ENCODE peak calls at places on chromosomes 4 and X, in four cellular contexts. W is transverse colon, R is fibroblast of lung, B is GM13977. L is an unnamed sample.

GRCh38 chr4:5738061-5738460 is 27.1 kb downstream of the EVC start:
- DNase-seq in W (no peak), R (no peak), B (no peak), L (no peak)

GRCh38 chr4:127622923-127623754 is 9.6 kb upstream of the INTU start:
- DNase-seq in W (peak), R (peak), B (no peak), L (no peak)

GRCh38 chr4:178664636-178665035 is 1222.4 kb upstream of the AGA start:
- DNase-seq in W (no peak), R (no peak), B (no peak), L (no peak)

GRCh38 chr4:157128395-157128794 is 52.4 kb downstream of the GLRB start:
- DNase-seq in W (no peak), R (peak), B (no peak), L (no peak)

GRCh38 chr4:68469482-68469881 is 22.2 kb downstream of the TMPRSS11E start:
- DNase-seq in W (no peak), R (no peak), B (no peak), L (no peak)

GRCh38 chr4:139246166-139246565 is 33.9 kb downstream of the MGARP start:
- DNase-seq in W (no peak), R (no peak), B (no peak), L (no peak)

GRCh38 chrX:130523460-130524394 is 121.9 kb downstream of the RBMX2 start:
- DNase-seq in W (peak), R (peak), B (no peak), L (no peak)

GRCh38 chrX:13373807-13374187 is 53.9 kb upstream of the ATXN3L start:
- DNase-seq in W (no peak), R (peak), B (no peak), L (no peak)

GRCh38 chrX:10496345-10496965 is 123.9 kb downstream of the MID1 start:
- DNase-seq in W (no peak), R (peak), B (no peak), L (no peak)

GRCh38 chr4:124713213-124713592 is 671 bp upstream of the ANKRD50 start:
- DNase-seq in W (peak), R (peak), B (peak), L (peak)

DNA sequence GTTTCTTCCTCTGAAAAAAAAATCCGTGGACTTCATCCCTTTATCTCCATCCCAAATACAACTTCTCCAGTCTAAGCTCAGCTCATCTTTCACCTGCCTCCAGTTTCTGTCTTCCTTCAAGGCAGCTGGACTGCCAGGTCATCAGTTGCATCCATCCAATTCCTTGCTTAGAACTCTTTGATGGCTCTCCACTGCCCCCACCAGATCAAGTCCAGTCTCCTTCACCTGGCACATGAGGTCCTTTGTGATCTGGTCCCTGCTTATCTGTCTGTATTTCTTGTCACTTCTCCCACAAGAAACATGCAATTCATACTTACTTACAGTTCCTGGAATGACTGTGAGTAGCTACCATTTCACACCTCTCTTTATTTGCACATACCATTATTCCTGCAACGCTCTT is 33.8 kb downstream of the OTUD6A start:
- DNase-seq in W (no peak), R (no peak), B (no peak), L (no peak)
- TF ChIP-seq CTCF in W (no peak), R (peak), B (peak), L (no peak)

GRCh38 chr4:143587703-143588102 is 74.2 kb downstream of the SMARCA5 start:
- DNase-seq in W (no peak), R (peak), B (peak), L (no peak)

GRCh38 chr4:143586080-143586479 is 72.6 kb downstream of the SMARCA5 start:
- DNase-seq in W (no peak), R (peak), B (no peak), L (no peak)

GRCh38 chr4:143581331-143581961 is 67.9 kb downstream of the SMARCA5 start:
- DNase-seq in W (no peak), R (no peak), B (no peak), L (no peak)

DNA sequence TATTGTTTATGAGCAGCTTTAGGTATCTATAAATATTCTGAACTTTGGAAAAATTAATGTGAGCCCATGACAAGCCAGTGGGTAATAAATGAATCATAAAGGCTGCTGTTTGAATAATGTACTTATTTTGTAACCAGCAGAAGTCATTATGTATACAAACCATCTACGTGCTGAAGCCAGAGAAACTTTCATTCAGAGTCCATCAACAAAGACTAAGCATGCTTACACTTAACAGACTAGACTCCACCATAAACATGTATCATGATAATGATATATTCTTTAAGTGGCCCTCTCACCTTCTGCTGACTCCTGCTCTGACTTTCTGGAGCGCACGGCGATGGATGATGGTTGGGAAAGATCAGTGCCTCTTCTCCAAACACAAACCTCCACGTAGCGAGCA is 72.0 kb downstream of the SMARCA5 start:
- DNase-seq in W (no peak), R (no peak), B (no peak), L (no peak)
- TF ChIP-seq CTCF in W (no peak), R (no peak), B (no peak), L (no peak)

GRCh38 chr4:77692847-77693432 is 87.3 kb downstream of the CXCL13 start:
- DNase-seq in W (no peak), R (no peak), B (no peak), L (no peak)
- TF ChIP-seq CTCF in W (no peak), R (no peak), B (no peak), L (no peak)

DNA sequence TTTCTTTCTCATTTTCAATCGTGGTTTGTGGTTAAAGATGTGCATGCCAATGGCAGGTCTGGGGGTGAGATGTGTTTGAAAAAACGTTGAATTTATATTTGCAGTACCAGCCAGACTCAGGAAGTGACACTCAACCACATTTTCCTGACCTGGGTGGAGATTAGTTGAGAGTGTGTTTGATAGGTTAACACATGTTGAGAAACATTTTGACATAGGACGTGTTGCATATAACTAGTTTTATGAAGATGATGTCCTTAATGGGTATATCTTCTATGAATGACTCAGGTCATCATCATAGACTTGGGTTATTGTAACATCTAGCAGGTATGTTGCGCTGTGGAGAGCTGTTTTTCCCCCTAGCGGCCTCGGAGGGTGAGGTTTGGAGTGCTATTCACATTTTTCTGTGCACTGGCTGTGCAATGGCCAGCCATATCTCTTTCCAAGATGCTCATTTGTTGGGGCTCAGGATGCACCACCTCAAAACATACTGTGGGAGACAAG is 21.7 kb upstream of the CD38 start:
- DNase-seq in W (peak), R (peak), B (peak), L (no peak)
- TF ChIP-seq CTCF in W (no peak), R (no peak), B (peak), L (no peak)

L was measured in osteocyte.